ENCODE peak calls at places on chromosomes 5 and 9, in four cellular contexts. T is brain microvascular endothelial cell; C is NB4; E is CD4-positive, CD25-positive, alpha-beta regulatory T cell. B is an unnamed sample.

GRCh38 chr9:133558191-133559126 is 24.0 kb downstream of the ADAMTSL2 start:
- DNase-seq in T (peak; percentile 79), C (peak; percentile 58), E (no peak), B (no peak)

GRCh38 chr5:107806271-107806670 is 135.5 kb upstream of the EFNA5 start:
- DNase-seq in T (no peak), C (no peak), E (no peak), B (no peak)

GRCh38 chr5:95810305-95811125 is 12.0 kb downstream of the GLRX start:
- DNase-seq in T (peak; percentile 30), C (no peak), E (no peak), B (no peak)

GRCh38 chr9:7073679-7074078 is 315.9 kb downstream of the KDM4C start:
- DNase-seq in T (no peak), C (no peak), E (no peak), B (no peak)

GRCh38 chr9:76525196-76525595 is 66.2 kb downstream of the GCNT1 start:
- DNase-seq in T (no peak), C (no peak), E (no peak), B (no peak)

GRCh38 chr9:111937781-111938426 is 41.3 kb downstream of the UGCG start:
- DNase-seq in T (peak; percentile 74), C (peak; percentile 79), E (peak; percentile 72), B (no peak)

GRCh38 chr5:123156577-123157296 is 67.7 kb downstream of the PRDM6 start:
- DNase-seq in T (peak; percentile 56), C (no peak), E (no peak), B (no peak)

GRCh38 chr9:5578018-5578697 is 50.7 kb upstream of the RIC1 start:
- DNase-seq in T (no peak), C (no peak), E (no peak), B (no peak)

GRCh38 chr9:34686231-34686630 is 4.8 kb downstream of the CCL19 start:
- DNase-seq in T (no peak), C (no peak), E (no peak), B (no peak)

GRCh38 chr9:34426340-34427074 is 31.9 kb downstream of the FAM219A start:
- DNase-seq in T (no peak), C (no peak), E (no peak), B (no peak)

GRCh38 chr9:133003671-133004090 is 25.2 kb downstream of the GFI1B start:
- DNase-seq in T (no peak), C (peak; percentile 96), E (no peak), B (no peak)

GRCh38 chr5:120769291-120769872 is 305.3 kb downstream of the PRR16 start:
- DNase-seq in T (no peak), C (no peak), E (no peak), B (no peak)

GRCh38 chr9:133967024-133967741 is 24.9 kb downstream of the VAV2 start:
- DNase-seq in T (peak; percentile 33), C (no peak), E (no peak), B (no peak)

GRCh38 chr5:6591671-6592288 is 41.1 kb downstream of the NSUN2 start:
- DNase-seq in T (no peak), C (no peak), E (no peak), B (no peak)

GRCh38 chr5:40333459-40334241 is 346.1 kb upstream of the PTGER4 start:
- DNase-seq in T (peak; percentile 59), C (no peak), E (peak; percentile 57), B (no peak)

GRCh38 chr9:99181621-99182020 is 40.1 kb downstream of the ALG2 start:
- DNase-seq in T (peak; percentile 42), C (peak; percentile 83), E (no peak), B (no peak)

GRCh38 chr5:80072103-80073073 is 37.2 kb downstream of the THBS4 start:
- DNase-seq in T (no peak), C (peak; percentile 27), E (no peak), B (no peak)

GRCh38 chr9:113446323-113446740 is 17.2 kb upstream of the RGS3 start:
- DNase-seq in T (no peak), C (peak; percentile 57), E (peak; percentile 49), B (peak; percentile 25)

GRCh38 chr9:100286257-100286656 is 66.5 kb downstream of the TEX10 start:
- DNase-seq in T (no peak), C (no peak), E (no peak), B (no peak)

GRCh38 chr9:134066923-134067851 is 639 bp downstream of the BRD3 start:
- DNase-seq in T (no peak), C (peak; percentile 59), E (peak; percentile 29), B (no peak)

GRCh38 chr5:151239237-151239861 is 13.6 kb upstream of the GM2A start:
- DNase-seq in T (peak; percentile 61), C (peak; percentile 75), E (no peak), B (no peak)

GRCh38 chr9:33138768-33139167 is 28.4 kb downstream of the B4GALT1 start:
- DNase-seq in T (no peak), C (no peak), E (no peak), B (no peak)

GRCh38 chr9:96450613-96451544 is 910 bp downstream of the HABP4 start:
- DNase-seq in T (peak; percentile 36), C (peak; percentile 24), E (peak; percentile 55), B (no peak)

GRCh38 chr5:140169410-140169809 is 5.6 kb upstream of the CYSTM1 start:
- DNase-seq in T (no peak), C (peak; percentile 30), E (no peak), B (no peak)

GRCh38 chr9:128428644-128429504 is 8.2 kb downstream of the CERCAM start:
- DNase-seq in T (peak; percentile 65), C (no peak), E (no peak), B (no peak)

GRCh38 chr5:149799119-149799623 is 69.1 kb downstream of the PPARGC1B start:
- DNase-seq in T (peak; percentile 88), C (no peak), E (no peak), B (peak; percentile 45)

GRCh38 chr5:139982975-139983240 is 60.2 kb downstream of the NRG2 start:
- DNase-seq in T (no peak), C (no peak), E (no peak), B (no peak)